ENCODE peak calls at places on chromosomes 12 and 14, in six cellular contexts. One of them, this sample, is unnamed.

GRCh38 chr14:51715250-51715649 is 63.5 kb downstream of the FRMD6 start:
- DNase-seq in GM19239: no peak
- DNase-seq in DMS53: peak
- DNase-seq in HL-60: no peak
- DNase-seq in activated naive CD8-positive, alpha-beta T cell treated with anti-CD3 and anti-CD28 coated beads, Interleukin-2, amount 50 U/mL, for 16 hours: no peak
- DNase-seq in H4: no peak
- DNase-seq in this sample: no peak

GRCh38 chr12:130787445-130788410 is 51.3 kb downstream of the STX2 start:
- DNase-seq in activated naive CD8-positive, alpha-beta T cell treated with anti-CD3 and anti-CD28 coated beads, Interleukin-2, amount 50 U/mL, for 16 hours: no peak
- DNase-seq in H4: no peak
- DNase-seq in HL-60: no peak
- DNase-seq in GM19239: no peak
- DNase-seq in DMS53: no peak
- DNase-seq in this sample: no peak

GRCh38 chr14:64178814-64179213 is 115.4 kb downstream of the ESR2 start:
- DNase-seq in HL-60: no peak
- DNase-seq in activated naive CD8-positive, alpha-beta T cell treated with anti-CD3 and anti-CD28 coated beads, Interleukin-2, amount 50 U/mL, for 16 hours: no peak
- DNase-seq in GM19239: no peak
- DNase-seq in DMS53: no peak
- DNase-seq in H4: no peak
- DNase-seq in this sample: no peak

GRCh38 chr12:26239508-26240328 is 44.3 kb downstream of the SSPN start:
- DNase-seq in DMS53: no peak
- DNase-seq in GM19239: no peak
- DNase-seq in HL-60: no peak
- DNase-seq in activated naive CD8-positive, alpha-beta T cell treated with anti-CD3 and anti-CD28 coated beads, Interleukin-2, amount 50 U/mL, for 16 hours: no peak
- DNase-seq in H4: peak
- DNase-seq in this sample: no peak

GRCh38 chr12:57240926-57241555 is 9.9 kb downstream of the STAC3 start:
- DNase-seq in GM19239: no peak
- DNase-seq in HL-60: no peak
- DNase-seq in activated naive CD8-positive, alpha-beta T cell treated with anti-CD3 and anti-CD28 coated beads, Interleukin-2, amount 50 U/mL, for 16 hours: no peak
- DNase-seq in H4: no peak
- DNase-seq in DMS53: peak
- DNase-seq in this sample: peak

GRCh38 chr12:57254506-57255280 is 3.7 kb upstream of the STAC3 start:
- DNase-seq in HL-60: no peak
- DNase-seq in DMS53: no peak
- DNase-seq in H4: no peak
- DNase-seq in activated naive CD8-positive, alpha-beta T cell treated with anti-CD3 and anti-CD28 coated beads, Interleukin-2, amount 50 U/mL, for 16 hours: no peak
- DNase-seq in GM19239: no peak
- DNase-seq in this sample: no peak

GRCh38 chr12:40946612-40947194 is 241.4 kb upstream of the PDZRN4 start:
- DNase-seq in HL-60: no peak
- DNase-seq in GM19239: no peak
- DNase-seq in DMS53: peak
- DNase-seq in H4: peak
- DNase-seq in activated naive CD8-positive, alpha-beta T cell treated with anti-CD3 and anti-CD28 coated beads, Interleukin-2, amount 50 U/mL, for 16 hours: no peak
- DNase-seq in this sample: peak

GRCh38 chr12:40921563-40922163 is 229.4 kb downstream of the CNTN1 start:
- DNase-seq in activated naive CD8-positive, alpha-beta T cell treated with anti-CD3 and anti-CD28 coated beads, Interleukin-2, amount 50 U/mL, for 16 hours: no peak
- DNase-seq in HL-60: no peak
- DNase-seq in DMS53: peak
- DNase-seq in GM19239: no peak
- DNase-seq in H4: peak
- DNase-seq in this sample: no peak

GRCh38 chr12:51295651-51296050 is 25.4 kb upstream of the SMAGP start:
- DNase-seq in GM19239: no peak
- DNase-seq in H4: no peak
- DNase-seq in DMS53: no peak
- DNase-seq in activated naive CD8-positive, alpha-beta T cell treated with anti-CD3 and anti-CD28 coated beads, Interleukin-2, amount 50 U/mL, for 16 hours: no peak
- DNase-seq in HL-60: no peak
- DNase-seq in this sample: no peak

GRCh38 chr12:48811454-48812090 is 6.7 kb upstream of the CACNB3 start:
- DNase-seq in DMS53: no peak
- DNase-seq in GM19239: no peak
- DNase-seq in H4: no peak
- DNase-seq in activated naive CD8-positive, alpha-beta T cell treated with anti-CD3 and anti-CD28 coated beads, Interleukin-2, amount 50 U/mL, for 16 hours: no peak
- DNase-seq in HL-60: no peak
- DNase-seq in this sample: no peak

GRCh38 chr12:34186492-34186891 is 164.2 kb downstream of the ALG10 start:
- DNase-seq in DMS53: no peak
- DNase-seq in H4: no peak
- DNase-seq in GM19239: no peak
- DNase-seq in HL-60: no peak
- DNase-seq in activated naive CD8-positive, alpha-beta T cell treated with anti-CD3 and anti-CD28 coated beads, Interleukin-2, amount 50 U/mL, for 16 hours: no peak
- DNase-seq in this sample: no peak

GRCh38 chr14:99035712-99036593 is 236.0 kb downstream of the BCL11B start:
- DNase-seq in DMS53: no peak
- DNase-seq in HL-60: peak
- DNase-seq in activated naive CD8-positive, alpha-beta T cell treated with anti-CD3 and anti-CD28 coated beads, Interleukin-2, amount 50 U/mL, for 16 hours: no peak
- DNase-seq in H4: peak
- DNase-seq in GM19239: no peak
- DNase-seq in this sample: no peak

GRCh38 chr12:117516034-117516433 is 154.6 kb upstream of the NOS1 start:
- DNase-seq in HL-60: no peak
- DNase-seq in activated naive CD8-positive, alpha-beta T cell treated with anti-CD3 and anti-CD28 coated beads, Interleukin-2, amount 50 U/mL, for 16 hours: no peak
- DNase-seq in H4: no peak
- DNase-seq in GM19239: no peak
- DNase-seq in DMS53: no peak
- DNase-seq in this sample: no peak

GRCh38 chr12:106380954-106381353 is 23.4 kb downstream of the POLR3B start:
- DNase-seq in GM19239: no peak
- DNase-seq in HL-60: no peak
- DNase-seq in DMS53: no peak
- DNase-seq in activated naive CD8-positive, alpha-beta T cell treated with anti-CD3 and anti-CD28 coated beads, Interleukin-2, amount 50 U/mL, for 16 hours: no peak
- DNase-seq in H4: no peak
- DNase-seq in this sample: no peak

GRCh38 chr14:104913413-104913812 is 11.3 kb upstream of the PLD4 start:
- DNase-seq in GM19239: no peak
- DNase-seq in H4: no peak
- DNase-seq in HL-60: no peak
- DNase-seq in DMS53: peak
- DNase-seq in activated naive CD8-positive, alpha-beta T cell treated with anti-CD3 and anti-CD28 coated beads, Interleukin-2, amount 50 U/mL, for 16 hours: no peak
- DNase-seq in this sample: no peak

GRCh38 chr12:1864456-1864855 is 44.1 kb downstream of the LRTM2 start:
- DNase-seq in H4: no peak
- DNase-seq in DMS53: no peak
- DNase-seq in GM19239: no peak
- DNase-seq in activated naive CD8-positive, alpha-beta T cell treated with anti-CD3 and anti-CD28 coated beads, Interleukin-2, amount 50 U/mL, for 16 hours: no peak
- DNase-seq in HL-60: no peak
- DNase-seq in this sample: no peak

GRCh38 chr14:63659726-63660125 is 18.1 kb upstream of the WDR89 start:
- DNase-seq in activated naive CD8-positive, alpha-beta T cell treated with anti-CD3 and anti-CD28 coated beads, Interleukin-2, amount 50 U/mL, for 16 hours: no peak
- DNase-seq in DMS53: no peak
- DNase-seq in H4: peak
- DNase-seq in HL-60: no peak
- DNase-seq in GM19239: no peak
- DNase-seq in this sample: no peak

GRCh38 chr14:35821546-35822411 is 4.4 kb upstream of the BRMS1L start:
- DNase-seq in activated naive CD8-positive, alpha-beta T cell treated with anti-CD3 and anti-CD28 coated beads, Interleukin-2, amount 50 U/mL, for 16 hours: no peak
- DNase-seq in DMS53: peak
- DNase-seq in H4: peak
- DNase-seq in HL-60: peak
- DNase-seq in GM19239: no peak
- DNase-seq in this sample: no peak

GRCh38 chr14:68943107-68943506 is 36.0 kb downstream of the ACTN1 start:
- DNase-seq in DMS53: no peak
- DNase-seq in activated naive CD8-positive, alpha-beta T cell treated with anti-CD3 and anti-CD28 coated beads, Interleukin-2, amount 50 U/mL, for 16 hours: no peak
- DNase-seq in HL-60: no peak
- DNase-seq in GM19239: no peak
- DNase-seq in H4: no peak
- DNase-seq in this sample: no peak

GRCh38 chr14:100904307-100905019 is 941 bp upstream of the RTL1 start:
- DNase-seq in activated naive CD8-positive, alpha-beta T cell treated with anti-CD3 and anti-CD28 coated beads, Interleukin-2, amount 50 U/mL, for 16 hours: no peak
- DNase-seq in HL-60: no peak
- DNase-seq in H4: no peak
- DNase-seq in DMS53: no peak
- DNase-seq in GM19239: no peak
- DNase-seq in this sample: peak

GRCh38 chr12:130073721-130074120 is 88.5 kb upstream of the FZD10 start:
- DNase-seq in DMS53: no peak
- DNase-seq in HL-60: no peak
- DNase-seq in GM19239: no peak
- DNase-seq in H4: no peak
- DNase-seq in activated naive CD8-positive, alpha-beta T cell treated with anti-CD3 and anti-CD28 coated beads, Interleukin-2, amount 50 U/mL, for 16 hours: no peak
- DNase-seq in this sample: no peak

GRCh38 chr14:77256694-77257093 is 14.3 kb downstream of the NGB start:
- DNase-seq in GM19239: no peak
- DNase-seq in H4: no peak
- DNase-seq in HL-60: no peak
- DNase-seq in DMS53: no peak
- DNase-seq in activated naive CD8-positive, alpha-beta T cell treated with anti-CD3 and anti-CD28 coated beads, Interleukin-2, amount 50 U/mL, for 16 hours: no peak
- DNase-seq in this sample: no peak

GRCh38 chr12:131387281-131388163 is 323.4 kb upstream of the SFSWAP start:
- DNase-seq in GM19239: no peak
- DNase-seq in DMS53: no peak
- DNase-seq in H4: no peak
- DNase-seq in HL-60: no peak
- DNase-seq in activated naive CD8-positive, alpha-beta T cell treated with anti-CD3 and anti-CD28 coated beads, Interleukin-2, amount 50 U/mL, for 16 hours: no peak
- DNase-seq in this sample: no peak

GRCh38 chr14:91255820-91256219 is 11.3 kb upstream of the GPR68 start:
- DNase-seq in HL-60: no peak
- DNase-seq in DMS53: no peak
- DNase-seq in GM19239: no peak
- DNase-seq in activated naive CD8-positive, alpha-beta T cell treated with anti-CD3 and anti-CD28 coated beads, Interleukin-2, amount 50 U/mL, for 16 hours: no peak
- DNase-seq in H4: no peak
- DNase-seq in this sample: no peak

GRCh38 chr12:19428261-19428660 is 11.0 kb upstream of the AEBP2 start:
- DNase-seq in activated naive CD8-positive, alpha-beta T cell treated with anti-CD3 and anti-CD28 coated beads, Interleukin-2, amount 50 U/mL, for 16 hours: no peak
- DNase-seq in H4: peak
- DNase-seq in GM19239: no peak
- DNase-seq in HL-60: peak
- DNase-seq in DMS53: no peak
- DNase-seq in this sample: no peak

GRCh38 chr14:64698899-64699298 is 5.3 kb upstream of the PLEKHG3 start:
- DNase-seq in H4: no peak
- DNase-seq in activated naive CD8-positive, alpha-beta T cell treated with anti-CD3 and anti-CD28 coated beads, Interleukin-2, amount 50 U/mL, for 16 hours: no peak
- DNase-seq in HL-60: peak
- DNase-seq in GM19239: no peak
- DNase-seq in DMS53: peak
- DNase-seq in this sample: no peak

GRCh38 chr12:29769162-29769820 is 14.5 kb downstream of the TMTC1 start:
- DNase-seq in activated naive CD8-positive, alpha-beta T cell treated with anti-CD3 and anti-CD28 coated beads, Interleukin-2, amount 50 U/mL, for 16 hours: no peak
- DNase-seq in GM19239: no peak
- DNase-seq in DMS53: no peak
- DNase-seq in HL-60: no peak
- DNase-seq in H4: no peak
- DNase-seq in this sample: no peak

GRCh38 chr12:96425973-96426372 is 25.7 kb upstream of the CDK17 start:
- DNase-seq in activated naive CD8-positive, alpha-beta T cell treated with anti-CD3 and anti-CD28 coated beads, Interleukin-2, amount 50 U/mL, for 16 hours: no peak
- DNase-seq in GM19239: no peak
- DNase-seq in DMS53: no peak
- DNase-seq in H4: peak
- DNase-seq in HL-60: no peak
- DNase-seq in this sample: no peak

GRCh38 chr12:89195470-89195869 is 156.8 kb downstream of the DUSP6 start:
- DNase-seq in activated naive CD8-positive, alpha-beta T cell treated with anti-CD3 and anti-CD28 coated beads, Interleukin-2, amount 50 U/mL, for 16 hours: no peak
- DNase-seq in DMS53: no peak
- DNase-seq in GM19239: no peak
- DNase-seq in HL-60: no peak
- DNase-seq in H4: no peak
- DNase-seq in this sample: no peak

GRCh38 chr12:23576372-23576771 is 373.1 kb downstream of the SOX5 start:
- DNase-seq in H4: no peak
- DNase-seq in DMS53: no peak
- DNase-seq in HL-60: no peak
- DNase-seq in activated naive CD8-positive, alpha-beta T cell treated with anti-CD3 and anti-CD28 coated beads, Interleukin-2, amount 50 U/mL, for 16 hours: no peak
- DNase-seq in GM19239: no peak
- DNase-seq in this sample: no peak

GRCh38 chr14:76977793-76978730 is 50.4 kb downstream of the IRF2BPL start:
- DNase-seq in activated naive CD8-positive, alpha-beta T cell treated with anti-CD3 and anti-CD28 coated beads, Interleukin-2, amount 50 U/mL, for 16 hours: peak
- DNase-seq in H4: peak
- DNase-seq in HL-60: peak
- DNase-seq in DMS53: no peak
- DNase-seq in GM19239: no peak
- DNase-seq in this sample: no peak

GRCh38 chr14:22386924-22387775 is 201.9 kb downstream of the DAD1 start:
- DNase-seq in HL-60: peak
- DNase-seq in activated naive CD8-positive, alpha-beta T cell treated with anti-CD3 and anti-CD28 coated beads, Interleukin-2, amount 50 U/mL, for 16 hours: no peak
- DNase-seq in GM19239: peak
- DNase-seq in H4: peak
- DNase-seq in DMS53: peak
- DNase-seq in this sample: peak